ENCODE peak calls at places on chromosomes 16 and 17, in seven cellular contexts. O is nephron progenitor cell, N is lung, B is pancreas, C is T-helper 17 cell, I is retina, T is Kasumi-1. L is an unnamed sample.

GRCh38 chr17:76445697-76446448 is 7.1 kb downstream of the UBE2O start:
- DNase-seq in C (no peak), T (no peak), N (no peak), I (no peak), O (no peak), B (no peak), L (no peak)

GRCh38 chr16:11201498-11202259 is 54.3 kb downstream of the SOCS1 start:
- DNase-seq in C (no peak), I (no peak), O (peak; percentile 47), N (no peak), T (no peak), B (no peak), L (no peak)

GRCh38 chr16:82657239-82657638 is 30.5 kb downstream of the CDH13 start:
- DNase-seq in B (no peak), T (no peak), O (no peak), C (no peak), N (no peak), I (no peak), L (no peak)

GRCh38 chr17:41648411-41649195 is 24.2 kb upstream of the KRT17 start:
- DNase-seq in N (peak; percentile 87), T (peak; percentile 63), B (peak; percentile 80), O (peak; percentile 96), C (peak; percentile 74), I (peak; percentile 94), L (peak; percentile 86)

GRCh38 chr17:44965491-44966234 is 2.4 kb downstream of the C1QL1 start:
- DNase-seq in O (no peak), T (peak; percentile 83), N (no peak), I (no peak), C (no peak), B (no peak), L (no peak)

GRCh38 chr16:66457888-66458287 is 30.8 kb downstream of the BEAN1 start:
- DNase-seq in T (no peak), O (no peak), I (peak; percentile 55), B (no peak), N (no peak), C (no peak), L (no peak)

GRCh38 chr16:78490847-78491246 is 391.4 kb downstream of the WWOX start:
- DNase-seq in B (no peak), O (no peak), I (no peak), T (no peak), C (no peak), N (no peak), L (no peak)

GRCh38 chr16:78593352-78593751 is 493.9 kb downstream of the WWOX start:
- DNase-seq in C (no peak), T (no peak), B (no peak), N (no peak), O (peak; percentile 8), I (no peak), L (no peak)

GRCh38 chr16:51407199-51407598 is 256.1 kb upstream of the SALL1 start:
- DNase-seq in C (no peak), N (no peak), I (no peak), B (no peak), T (no peak), O (no peak), L (no peak)

GRCh38 chr17:81306898-81307510 is 11.9 kb upstream of the SLC38A10 start:
- DNase-seq in O (no peak), C (no peak), I (no peak), T (no peak), N (no peak), B (no peak), L (no peak)

GRCh38 chr17:79609616-79610150 is 1.2 kb downstream of the RBFOX3 start:
- DNase-seq in N (no peak), C (no peak), I (peak; percentile 55), T (no peak), O (peak; percentile 32), B (no peak), L (no peak)

GRCh38 chr16:81744911-81745310 is 34.2 kb upstream of the PLCG2 start:
- DNase-seq in B (no peak), O (no peak), N (no peak), I (no peak), C (no peak), T (no peak), L (no peak)

GRCh38 chr17:19876524-19877161 is 8.9 kb upstream of the ULK2 start:
- DNase-seq in T (peak; percentile 65), O (no peak), I (no peak), N (peak; percentile 41), C (peak; percentile 13), B (no peak), L (no peak)

GRCh38 chr16:89023621-89024511 is 46.9 kb upstream of the CBFA2T3 start:
- DNase-seq in N (no peak), I (peak; percentile 0), T (no peak), C (no peak), B (no peak), O (peak; percentile 2), L (no peak)

GRCh38 chr16:23254338-23254737 is 47.8 kb upstream of the SCNN1B start:
- DNase-seq in T (no peak), C (no peak), O (no peak), N (no peak), I (peak; percentile 30), B (no peak), L (no peak)

GRCh38 chr17:40645932-40646331 is 1.7 kb downstream of the SMARCE1 start:
- DNase-seq in C (no peak), T (no peak), N (no peak), I (no peak), O (no peak), B (no peak), L (no peak)

GRCh38 chr17:63124536-63124935 is 158.5 kb downstream of the TANC2 start:
- DNase-seq in T (no peak), C (no peak), O (no peak), N (no peak), B (no peak), I (no peak), L (no peak)